ENCODE peak calls at places on chromosome 5, in seven cellular contexts. One of them, this sample, is unnamed.

GRCh38 chr5:10746711-10747110 is 14.3 kb downstream of the DAP start:
- DNase-seq in ELF-1: no peak
- DNase-seq in PC-3: no peak
- DNase-seq in frontal cortex: no peak
- DNase-seq in GM19239: no peak
- DNase-seq in thoracic aorta: no peak
- DNase-seq in adipocyte: no peak
- DNase-seq in this sample: peak; percentile 14

GRCh38 chr5:58366461-58366860 is 93.4 kb downstream of the PLK2 start:
- DNase-seq in thoracic aorta: no peak
- DNase-seq in ELF-1: no peak
- DNase-seq in frontal cortex: no peak
- DNase-seq in PC-3: peak; percentile 28
- DNase-seq in GM19239: no peak
- DNase-seq in adipocyte: peak; percentile 42
- DNase-seq in this sample: peak; percentile 47

GRCh38 chr5:54366707-54367106 is 56.3 kb upstream of the ARL15 start:
- DNase-seq in ELF-1: no peak
- DNase-seq in PC-3: no peak
- DNase-seq in thoracic aorta: no peak
- DNase-seq in GM19239: no peak
- DNase-seq in frontal cortex: no peak
- DNase-seq in adipocyte: no peak
- DNase-seq in this sample: no peak

GRCh38 chr5:14958196-14958595 is 86.6 kb upstream of the ANKH start:
- DNase-seq in PC-3: peak; percentile 42
- DNase-seq in adipocyte: peak; percentile 42
- DNase-seq in GM19239: no peak
- DNase-seq in ELF-1: no peak
- DNase-seq in frontal cortex: no peak
- DNase-seq in thoracic aorta: no peak
- DNase-seq in this sample: no peak

GRCh38 chr5:98750693-98751092 is 22.8 kb upstream of the RGMB start:
- DNase-seq in ELF-1: peak; percentile 58
- DNase-seq in thoracic aorta: no peak
- DNase-seq in adipocyte: no peak
- DNase-seq in frontal cortex: no peak
- DNase-seq in PC-3: peak; percentile 46
- DNase-seq in GM19239: no peak
- DNase-seq in this sample: peak; percentile 59

GRCh38 chr5:173786296-173787187 is 101.6 kb upstream of the CPEB4 start:
- DNase-seq in frontal cortex: no peak
- DNase-seq in thoracic aorta: no peak
- DNase-seq in PC-3: no peak
- DNase-seq in GM19239: peak; percentile 54
- DNase-seq in adipocyte: no peak
- DNase-seq in ELF-1: peak; percentile 86
- DNase-seq in this sample: no peak

GRCh38 chr5:91076138-91076537 is 307.0 kb downstream of the ARRDC3 start:
- DNase-seq in GM19239: no peak
- DNase-seq in adipocyte: no peak
- DNase-seq in ELF-1: no peak
- DNase-seq in PC-3: peak; percentile 34
- DNase-seq in thoracic aorta: no peak
- DNase-seq in frontal cortex: no peak
- DNase-seq in this sample: no peak

GRCh38 chr5:164175083-164175482 is 669.7 kb downstream of the MAT2B start:
- DNase-seq in adipocyte: peak; percentile 70
- DNase-seq in GM19239: no peak
- DNase-seq in ELF-1: no peak
- DNase-seq in thoracic aorta: no peak
- DNase-seq in PC-3: peak; percentile 27
- DNase-seq in frontal cortex: no peak
- DNase-seq in this sample: no peak

GRCh38 chr5:78560000-78560399 is 88.6 kb downstream of the LHFPL2 start:
- DNase-seq in adipocyte: no peak
- DNase-seq in frontal cortex: no peak
- DNase-seq in GM19239: no peak
- DNase-seq in thoracic aorta: no peak
- DNase-seq in ELF-1: no peak
- DNase-seq in PC-3: no peak
- DNase-seq in this sample: no peak

GRCh38 chr5:81750308-81751008 is 439 bp downstream of the SSBP2 start:
- DNase-seq in frontal cortex: peak; percentile 61
- DNase-seq in thoracic aorta: no peak
- DNase-seq in adipocyte: peak; percentile 68
- DNase-seq in GM19239: peak; percentile 19
- DNase-seq in PC-3: no peak
- DNase-seq in ELF-1: no peak
- DNase-seq in this sample: peak; percentile 65

GRCh38 chr5:113900831-113901230 is 387.3 kb downstream of the YTHDC2 start:
- DNase-seq in PC-3: no peak
- DNase-seq in GM19239: no peak
- DNase-seq in ELF-1: peak; percentile 44
- DNase-seq in thoracic aorta: no peak
- DNase-seq in adipocyte: no peak
- DNase-seq in frontal cortex: no peak
- DNase-seq in this sample: no peak

GRCh38 chr5:41815663-41816062 is 54.6 kb downstream of the OXCT1 start:
- DNase-seq in thoracic aorta: no peak
- DNase-seq in PC-3: no peak
- DNase-seq in ELF-1: no peak
- DNase-seq in frontal cortex: no peak
- DNase-seq in adipocyte: no peak
- DNase-seq in GM19239: no peak
- DNase-seq in this sample: no peak

GRCh38 chr5:98770158-98770910 is 3.1 kb upstream of the RGMB start:
- DNase-seq in GM19239: peak; percentile 18
- DNase-seq in ELF-1: peak; percentile 65
- DNase-seq in frontal cortex: peak; percentile 48
- DNase-seq in PC-3: peak; percentile 55
- DNase-seq in adipocyte: peak; percentile 78
- DNase-seq in thoracic aorta: no peak
- DNase-seq in this sample: peak; percentile 82

GRCh38 chr5:10452768-10453331 is 11.2 kb downstream of the ROPN1L start:
- DNase-seq in adipocyte: peak; percentile 92
- DNase-seq in GM19239: peak; percentile 42
- DNase-seq in PC-3: peak; percentile 98
- DNase-seq in thoracic aorta: no peak
- DNase-seq in frontal cortex: peak; percentile 67
- DNase-seq in ELF-1: peak; percentile 53
- DNase-seq in this sample: peak; percentile 87

GRCh38 chr5:172583931-172584511 is 57.0 kb upstream of the NEURL1B start:
- DNase-seq in thoracic aorta: no peak
- DNase-seq in GM19239: no peak
- DNase-seq in PC-3: no peak
- DNase-seq in frontal cortex: no peak
- DNase-seq in adipocyte: no peak
- DNase-seq in ELF-1: no peak
- DNase-seq in this sample: no peak

GRCh38 chr5:93724791-93725190 is 16.6 kb downstream of the POU5F2 start:
- DNase-seq in frontal cortex: no peak
- DNase-seq in GM19239: no peak
- DNase-seq in adipocyte: no peak
- DNase-seq in thoracic aorta: no peak
- DNase-seq in ELF-1: no peak
- DNase-seq in PC-3: no peak
- DNase-seq in this sample: no peak

GRCh38 chr5:156402387-156402921 is 75.5 kb downstream of the SGCD start:
- DNase-seq in PC-3: no peak
- DNase-seq in adipocyte: peak; percentile 70
- DNase-seq in thoracic aorta: no peak
- DNase-seq in frontal cortex: no peak
- DNase-seq in GM19239: peak; percentile 44
- DNase-seq in ELF-1: peak; percentile 20
- DNase-seq in this sample: peak; percentile 90